ENCODE peak calls at places on chromosomes 2 and 18, in eight cellular contexts. R, J, G, U, T, P, D and A are unnamed samples.

GRCh38 chr2:222404126-222404891 is 20.0 kb upstream of the SGPP2 start:
- DNase-seq in T (peak), R (peak), P (no peak), J (peak), G (no peak), D (no peak), U (no peak), A (no peak)

GRCh38 chr2:9750224-9751215 is 92.8 kb upstream of the TAF1B start:
- DNase-seq in P (no peak), R (no peak), T (no peak), G (no peak), D (no peak), J (no peak), U (no peak), A (no peak)

GRCh38 chr2:205540066-205540465 is 142.2 kb upstream of the NRP2 start:
- DNase-seq in U (no peak), R (no peak), D (no peak), P (no peak), T (no peak), J (no peak), G (no peak), A (no peak)

GRCh38 chr2:239245872-239246701 is 154.7 kb downstream of the HDAC4 start:
- DNase-seq in J (peak), T (no peak), G (peak), D (no peak), U (no peak), R (no peak), P (no peak), A (no peak)

GRCh38 chr2:99562516-99562915 is 72.7 kb upstream of the REV1 start:
- DNase-seq in R (no peak), U (no peak), G (no peak), D (no peak), J (no peak), T (no peak), P (no peak), A (no peak)

GRCh38 chr2:15844099-15844801 is 96.1 kb upstream of the MYCN start:
- DNase-seq in G (no peak), U (no peak), J (no peak), P (no peak), R (no peak), D (no peak), T (no peak), A (no peak)

GRCh38 chr2:135633582-135633981 is 102.3 kb downstream of the R3HDM1 start:
- DNase-seq in P (no peak), G (no peak), D (no peak), U (no peak), J (no peak), R (no peak), T (no peak), A (no peak)

GRCh38 chr2:120109186-120110061 is 96.5 kb downstream of the EPB41L5 start:
- DNase-seq in G (no peak), J (no peak), U (no peak), D (peak), R (peak), P (peak), T (peak), A (peak)

GRCh38 chr2:237724811-237725478 is 73.6 kb upstream of the RBM44 start:
- DNase-seq in J (no peak), P (no peak), U (no peak), T (no peak), R (no peak), D (no peak), G (peak), A (no peak)

GRCh38 chr2:213021971-213022899 is 129.2 kb downstream of the IKZF2 start:
- DNase-seq in P (no peak), R (peak), T (peak), J (no peak), D (peak), U (no peak), G (no peak), A (peak)

GRCh38 chr18:46373787-46374186 is 269.6 kb downstream of the HAUS1 start:
- DNase-seq in P (no peak), T (no peak), J (no peak), D (no peak), G (no peak), U (no peak), R (no peak), A (no peak)

GRCh38 chr2:95362486-95362885 is 40.0 kb upstream of the FAHD2A start:
- DNase-seq in U (no peak), J (no peak), D (no peak), P (no peak), G (no peak), T (no peak), R (no peak), A (no peak)

GRCh38 chr18:31197676-31198075 is 35.0 kb upstream of the DSC1 start:
- DNase-seq in G (no peak), J (no peak), D (peak), R (peak), U (no peak), T (no peak), P (peak), A (no peak)

GRCh38 chr2:75064691-75065396 is 106.4 kb downstream of the POLE4 start:
- DNase-seq in P (peak), D (peak), G (peak), U (no peak), T (peak), R (peak), J (peak), A (peak)

GRCh38 chr2:1819396-1819795 is 75.1 kb upstream of the PXDN start:
- DNase-seq in R (no peak), T (no peak), D (no peak), U (no peak), P (no peak), G (no peak), J (no peak), A (no peak)

GRCh38 chr2:241701155-241701404 is 759 bp upstream of the ING5 start:
- DNase-seq in P (no peak), G (no peak), D (no peak), R (peak), U (no peak), J (no peak), T (no peak), A (no peak)
- TF ChIP-seq CTCF in P (peak), G (peak), D (no peak), R (peak), U (no peak), J (peak), T (peak), A (peak)

DNA sequence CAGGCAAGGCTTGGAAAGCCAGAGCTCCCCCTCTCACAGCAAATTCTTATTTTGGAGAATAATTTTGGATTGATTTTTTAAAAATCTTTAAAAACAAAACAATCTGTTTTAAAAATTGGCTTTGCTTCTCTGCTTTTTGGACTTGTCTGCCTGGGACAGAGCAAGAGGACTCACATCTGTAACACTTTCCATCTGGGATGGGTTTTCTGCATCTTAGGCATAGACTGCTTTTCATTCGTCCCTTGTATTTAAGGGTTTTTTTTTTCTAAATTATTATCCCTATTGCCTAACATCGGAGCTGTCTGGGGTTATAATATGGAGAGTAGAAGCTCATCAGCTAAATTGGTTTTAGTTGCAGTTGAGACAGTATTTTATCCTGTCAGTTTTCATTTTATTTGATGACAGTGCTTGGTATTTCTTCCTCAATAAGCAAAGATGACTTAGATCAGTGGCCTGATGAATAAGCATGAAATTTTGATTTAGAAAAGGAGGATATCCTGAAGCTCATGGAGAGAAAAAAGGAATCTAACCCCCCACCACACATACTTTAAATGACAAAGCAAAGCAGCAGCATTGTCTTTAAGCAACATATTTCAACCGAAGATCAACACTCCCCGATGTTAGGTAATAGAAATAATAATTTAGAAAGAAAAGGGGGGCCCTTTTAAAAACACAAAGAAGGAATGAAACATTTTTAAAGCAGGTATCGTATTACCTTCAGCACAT is 2.2 kb upstream of the FZD7 start:
- DNase-seq in J (no peak), D (no peak), G (no peak), T (no peak), P (no peak), U (no peak), R (no peak), A (no peak)
- H3K4me3 ChIP-seq in J (no peak), D (no peak), G (no peak), T (no peak), P (no peak), U (no peak), R (no peak), A (no peak)

GRCh38 chr2:3578987-3579386 is 3.9 kb downstream of the RPS7 start:
- DNase-seq in D (no peak), R (no peak), U (no peak), G (no peak), P (no peak), T (no peak), J (no peak), A (no peak)
- TF ChIP-seq CTCF in D (no peak), R (no peak), U (no peak), G (no peak), P (no peak), T (no peak), J (no peak), A (no peak)

GRCh38 chr18:9712130-9712577 is 4.1 kb downstream of the RAB31 start:
- DNase-seq in G (no peak), D (no peak), U (no peak), R (no peak), J (no peak), P (no peak), T (no peak), A (no peak)
- H3K4me3 ChIP-seq in G (no peak), D (no peak), U (no peak), R (no peak), J (no peak), P (no peak), T (no peak), A (no peak)

GRCh38 chr2:12066986-12067385 is 320.6 kb downstream of the LPIN1 start:
- DNase-seq in G (no peak), U (no peak), J (no peak), R (no peak), D (no peak), T (no peak), P (no peak), A (no peak)

GRCh38 chr2:12061317-12061716 is 314.9 kb downstream of the LPIN1 start:
- DNase-seq in D (no peak), G (no peak), P (no peak), R (no peak), U (no peak), J (no peak), T (no peak), A (no peak)

GRCh38 chr2:12061785-12062184 is 315.4 kb downstream of the LPIN1 start:
- DNase-seq in D (no peak), P (no peak), R (no peak), U (no peak), G (no peak), T (no peak), J (no peak), A (no peak)

GRCh38 chr2:12063210-12063609 is 316.8 kb downstream of the LPIN1 start:
- DNase-seq in T (no peak), U (no peak), J (no peak), D (no peak), R (no peak), P (no peak), G (no peak), A (no peak)

DNA sequence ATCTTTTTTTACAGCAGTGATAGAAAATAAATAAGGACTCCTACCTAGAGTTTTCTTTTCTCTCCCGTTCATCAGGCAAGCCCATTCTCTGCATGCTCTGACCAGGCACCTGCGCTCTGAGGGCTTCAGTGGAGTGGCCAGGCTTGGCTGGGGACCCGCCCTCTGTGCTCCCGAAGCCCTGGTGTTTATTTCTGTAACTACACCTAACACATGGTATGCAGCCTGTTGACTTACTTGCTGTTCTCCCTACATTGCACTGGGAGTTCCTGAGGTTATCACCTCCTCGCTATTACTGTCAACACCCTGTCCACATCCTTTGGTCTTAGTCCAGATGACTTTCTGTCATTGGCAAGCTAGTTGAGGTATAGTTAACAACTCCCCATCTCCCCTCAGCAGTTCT is 317.7 kb downstream of the LPIN1 start:
- DNase-seq in T (no peak), R (no peak), D (no peak), P (no peak), G (no peak), J (no peak), U (no peak), A (no peak)
- TF ChIP-seq CTCF in T (no peak), R (no peak), D (no peak), P (no peak), G (no peak), J (no peak), U (no peak), A (no peak)

GRCh38 chr2:188016917-188017316 is 274.8 kb upstream of the GULP1 start:
- DNase-seq in J (no peak), D (no peak), P (no peak), G (no peak), U (no peak), T (no peak), R (no peak), A (no peak)
- H3K4me3 ChIP-seq in J (no peak), D (no peak), P (no peak), G (no peak), U (no peak), T (no peak), R (no peak), A (no peak)

GRCh38 chr2:40184551-40184950 is 267.3 kb downstream of the SLC8A1 start:
- DNase-seq in P (no peak), D (no peak), U (no peak), T (no peak), R (no peak), G (no peak), J (no peak), A (no peak)
- TF ChIP-seq CTCF in P (no peak), D (no peak), U (no peak), T (no peak), R (no peak), G (no peak), J (no peak), A (no peak)